ENCODE peak calls at places on chromosome 21, in five cellular contexts. N is mesothelial cell of epicardium, D is glutamatergic neuron, F is AG04450, B is GM13976. C is an unnamed sample.

GRCh38 chr21:43975469-43976098 is 36.5 kb upstream of the TRAPPC10 start:
- DNase-seq in N (peak; percentile 53), D (peak; percentile 84), F (peak; percentile 8), B (peak; percentile 90), C (peak; percentile 92)

GRCh38 chr21:43917515-43918384 is 52.7 kb downstream of the AGPAT3 start:
- DNase-seq in N (no peak), D (no peak), F (no peak), B (peak; percentile 70), C (peak; percentile 60)

GRCh38 chr21:44377201-44377921 is 23.9 kb downstream of the TRPM2 start:
- DNase-seq in N (no peak), D (no peak), F (no peak), B (peak; percentile 35), C (no peak)

GRCh38 chr21:18869105-18869504 is 465.5 kb upstream of the TMPRSS15 start:
- DNase-seq in N (no peak), D (no peak), F (no peak), B (no peak), C (no peak)

GRCh38 chr21:31974454-31974985 is 101.7 kb downstream of the HUNK start:
- DNase-seq in N (no peak), D (no peak), F (no peak), B (no peak), C (no peak)

GRCh38 chr21:43854773-43855633 is 10.0 kb upstream of the AGPAT3 start:
- DNase-seq in N (no peak), D (no peak), F (no peak), B (peak; percentile 85), C (peak; percentile 78)

GRCh38 chr21:43890042-43890441 is 25.0 kb downstream of the AGPAT3 start:
- DNase-seq in N (no peak), D (no peak), F (no peak), B (no peak), C (no peak)

GRCh38 chr21:36643374-36644250 is 55.3 kb upstream of the SIM2 start:
- DNase-seq in N (no peak), D (no peak), F (no peak), B (no peak), C (no peak)

GRCh38 chr21:44795342-44795741 is 6.3 kb downstream of the UBE2G2 start:
- DNase-seq in N (no peak), D (no peak), F (no peak), B (no peak), C (no peak)

GRCh38 chr21:41768371-41769042 is 1.7 kb upstream of the RIPK4 start:
- DNase-seq in N (no peak), D (no peak), F (peak; percentile 27), B (peak; percentile 35), C (no peak)
- TF ChIP-seq CTCF in N (no peak), D (no peak), F (peak; percentile 54), B (no peak), C (no peak)

GRCh38 chr21:38494688-38495087 is 3.6 kb downstream of the ERG start:
- DNase-seq in N (no peak), D (no peak), F (no peak), B (no peak), C (no peak)
- TF ChIP-seq CTCF in N (no peak), D (no peak), F (no peak), B (no peak), C (no peak)

DNA sequence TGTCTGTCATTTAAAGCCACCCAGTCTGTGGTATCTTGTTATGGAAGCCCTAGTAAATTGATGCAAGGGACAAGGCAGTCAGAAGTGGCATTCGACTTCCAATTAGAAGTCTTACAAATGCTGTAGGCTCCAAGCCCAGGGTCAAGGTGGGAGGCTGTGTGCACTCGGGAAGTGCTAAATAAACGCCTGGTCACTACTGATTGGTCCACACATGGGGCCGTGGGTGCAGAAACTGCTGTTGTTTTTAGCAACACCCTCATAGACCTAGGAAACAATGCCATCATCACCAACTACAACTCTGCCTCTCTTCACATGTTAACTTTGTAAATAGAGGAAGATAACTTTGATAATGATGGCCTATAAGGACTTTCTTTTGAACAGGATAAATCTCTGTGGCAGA is 20.2 kb upstream of the ZBTB21 start:
- DNase-seq in N (no peak), D (no peak), F (no peak), B (no peak), C (no peak)
- TF ChIP-seq CTCF in N (no peak), D (no peak), F (no peak), B (no peak), C (no peak)

GRCh38 chr21:27219068-27219467 is 252.2 kb upstream of the ADAMTS5 start:
- DNase-seq in N (no peak), D (no peak), F (no peak), B (no peak), C (no peak)

GRCh38 chr21:27220416-27220815 is 253.5 kb upstream of the ADAMTS5 start:
- DNase-seq in N (no peak), D (no peak), F (no peak), B (no peak), C (no peak)

GRCh38 chr21:27225142-27225541 is 258.3 kb upstream of the ADAMTS5 start:
- DNase-seq in N (no peak), D (no peak), F (no peak), B (no peak), C (no peak)

DNA sequence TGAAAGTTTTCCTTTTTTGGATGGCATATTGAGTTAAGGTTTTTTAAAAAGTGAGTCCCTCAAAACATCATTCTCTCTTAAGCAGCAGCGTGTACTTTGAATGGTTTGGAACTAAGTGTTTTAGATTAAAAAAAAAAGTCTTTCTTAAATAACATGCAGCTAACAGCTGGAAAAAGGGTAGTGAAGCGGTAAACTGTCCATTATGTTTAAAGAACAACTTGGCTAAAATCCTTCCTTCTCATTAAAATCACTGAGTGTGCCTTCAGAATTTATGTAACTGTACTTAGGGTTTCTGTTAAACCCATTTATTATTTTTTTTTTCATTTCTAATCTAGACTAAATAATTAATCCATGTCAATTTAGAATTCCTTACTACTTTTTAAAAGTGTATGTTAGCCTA is 254.2 kb upstream of the ADAMTS5 start:
- DNase-seq in N (no peak), D (no peak), F (no peak), B (no peak), C (no peak)
- TF ChIP-seq CTCF in N (no peak), D (no peak), F (no peak), B (no peak), C (no peak)

GRCh38 chr21:46552274-46552673 is 52.6 kb downstream of the S100B start:
- DNase-seq in N (no peak), D (no peak), F (no peak), B (no peak), C (no peak)

GRCh38 chr21:46550511-46550941 is 54.4 kb downstream of the S100B start:
- DNase-seq in N (no peak), D (no peak), F (no peak), B (no peak), C (no peak)

GRCh38 chr21:46552865-46553379 is 52.0 kb downstream of the S100B start:
- DNase-seq in N (no peak), D (no peak), F (no peak), B (no peak), C (no peak)

GRCh38 chr21:46549650-46550049 is 55.2 kb downstream of the S100B start:
- DNase-seq in N (no peak), D (no peak), F (no peak), B (no peak), C (no peak)

DNA sequence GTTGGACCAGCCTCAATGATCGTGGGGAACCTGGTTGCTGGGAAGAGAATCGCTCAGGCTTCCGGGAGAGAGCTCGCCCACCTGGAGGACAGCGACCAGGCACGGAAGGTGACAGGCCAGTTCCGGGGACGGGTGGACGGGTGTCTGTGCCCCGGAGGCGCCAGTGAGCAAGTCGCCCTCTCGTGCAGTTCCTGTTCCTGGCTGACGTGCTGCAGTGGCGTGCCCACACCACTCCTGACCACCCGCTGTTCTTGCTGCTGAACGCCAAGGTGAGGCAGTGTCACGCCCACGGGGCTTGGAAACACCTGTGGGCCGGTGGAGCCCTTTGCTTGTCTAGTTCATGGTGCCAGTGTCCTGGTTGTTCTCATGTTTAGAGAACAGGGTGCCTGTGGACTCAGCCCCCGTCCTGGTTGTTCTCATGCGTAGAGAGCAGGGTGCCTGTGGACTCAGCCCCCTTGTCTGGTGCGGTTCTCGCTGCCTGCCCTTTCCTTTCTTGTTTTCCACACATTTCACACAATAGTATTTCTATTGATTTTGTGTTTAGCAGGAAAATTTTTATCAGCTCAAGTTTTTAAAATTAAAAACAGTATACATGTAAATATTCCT is 53.1 kb downstream of the S100B start:
- DNase-seq in N (no peak), D (no peak), F (no peak), B (no peak), C (no peak)
- TF ChIP-seq CTCF in N (no peak), D (no peak), F (no peak), B (no peak), C (no peak)

GRCh38 chr21:37870229-37870628 is 46.0 kb downstream of the KCNJ6 start:
- DNase-seq in N (no peak), D (no peak), F (no peak), B (no peak), C (no peak)

GRCh38 chr21:37871121-37871862 is 45.0 kb downstream of the KCNJ6 start:
- DNase-seq in N (no peak), D (no peak), F (peak; percentile 74), B (no peak), C (no peak)

GRCh38 chr21:37874481-37874880 is 41.8 kb downstream of the KCNJ6 start:
- DNase-seq in N (no peak), D (no peak), F (no peak), B (no peak), C (no peak)

GRCh38 chr21:37874904-37875780 is 41.1 kb downstream of the KCNJ6 start:
- DNase-seq in N (no peak), D (peak; percentile 31), F (no peak), B (no peak), C (no peak)

GRCh38 chr21:37873655-37874054 is 42.6 kb downstream of the KCNJ6 start:
- DNase-seq in N (no peak), D (no peak), F (no peak), B (no peak), C (no peak)
- TF ChIP-seq CTCF in N (no peak), D (no peak), F (peak; percentile 41), B (no peak), C (no peak)

GRCh38 chr21:30838536-30838935 is 9.0 kb upstream of the KRTAP7-1 start:
- DNase-seq in N (no peak), D (no peak), F (no peak), B (no peak), C (no peak)

GRCh38 chr21:30842990-30843389 is 13.4 kb upstream of the KRTAP7-1 start:
- DNase-seq in N (no peak), D (no peak), F (no peak), B (no peak), C (no peak)

GRCh38 chr21:30839304-30839703 is 9.7 kb upstream of the KRTAP7-1 start:
- DNase-seq in N (no peak), D (peak; percentile 74), F (no peak), B (no peak), C (peak; percentile 9)
- TF ChIP-seq CTCF in N (no peak), D (peak; percentile 51), F (no peak), B (no peak), C (peak; percentile 33)

GRCh38 chr21:35616090-35616489 is 444.2 kb downstream of the SETD4 start:
- DNase-seq in N (no peak), D (no peak), F (no peak), B (no peak), C (no peak)
- TF ChIP-seq CTCF in N (no peak), D (no peak), F (peak; percentile 55), B (peak; percentile 48), C (peak; percentile 39)

C was measured in GM20000.